ENCODE peak calls at places on chromosomes 6 and 20, in six cellular contexts. One of them, this sample, is unnamed.

GRCh38 chr20:6613280-6613861 is 154.1 kb upstream of the BMP2 start:
- DNase-seq in WTC11: no peak
- DNase-seq in SK-N-SH: no peak
- DNase-seq in thoracic aorta: no peak
- DNase-seq in GM06990: no peak
- DNase-seq in nephron progenitor cell: no peak
- DNase-seq in this sample: no peak

GRCh38 chr6:42978487-42978792 is 541 bp downstream of the PEX6 start:
- DNase-seq in WTC11: peak; percentile 40
- DNase-seq in SK-N-SH: no peak
- DNase-seq in thoracic aorta: no peak
- DNase-seq in GM06990: peak; percentile 33
- DNase-seq in nephron progenitor cell: peak; percentile 59
- DNase-seq in this sample: no peak

GRCh38 chr20:17287998-17288397 is 61.2 kb downstream of the PCSK2 start:
- DNase-seq in WTC11: no peak
- DNase-seq in SK-N-SH: no peak
- DNase-seq in thoracic aorta: no peak
- DNase-seq in GM06990: no peak
- DNase-seq in nephron progenitor cell: no peak
- DNase-seq in this sample: no peak

GRCh38 chr6:145651988-145652387 is 83.3 kb downstream of the EPM2A start:
- DNase-seq in WTC11: no peak
- DNase-seq in SK-N-SH: no peak
- DNase-seq in thoracic aorta: no peak
- DNase-seq in GM06990: no peak
- DNase-seq in nephron progenitor cell: no peak
- DNase-seq in this sample: no peak

GRCh38 chr6:168095171-168095691 is 16.2 kb upstream of the FRMD1 start:
- DNase-seq in WTC11: no peak
- DNase-seq in SK-N-SH: no peak
- DNase-seq in thoracic aorta: no peak
- DNase-seq in GM06990: no peak
- DNase-seq in nephron progenitor cell: no peak
- DNase-seq in this sample: no peak

GRCh38 chr6:56955171-56956155 is 556 bp downstream of the BEND6 start:
- DNase-seq in WTC11: peak; percentile 98
- DNase-seq in SK-N-SH: peak; percentile 67
- DNase-seq in thoracic aorta: peak; percentile 35
- DNase-seq in GM06990: peak; percentile 91
- DNase-seq in nephron progenitor cell: peak; percentile 85
- DNase-seq in this sample: no peak

GRCh38 chr6:112337209-112337638 is 9.9 kb upstream of the RFPL4B start:
- DNase-seq in WTC11: peak; percentile 61
- DNase-seq in SK-N-SH: peak; percentile 84
- DNase-seq in thoracic aorta: no peak
- DNase-seq in GM06990: no peak
- DNase-seq in nephron progenitor cell: peak; percentile 61
- DNase-seq in this sample: no peak

GRCh38 chr20:62136283-62137091 is 6.7 kb downstream of the PSMA7 start:
- DNase-seq in WTC11: peak; percentile 74
- DNase-seq in SK-N-SH: peak; percentile 78
- DNase-seq in thoracic aorta: no peak
- DNase-seq in GM06990: no peak
- DNase-seq in nephron progenitor cell: peak; percentile 67
- DNase-seq in this sample: peak; percentile 79

GRCh38 chr6:30769853-30770160 is 25.5 kb upstream of the IER3 start:
- DNase-seq in WTC11: no peak
- DNase-seq in SK-N-SH: no peak
- DNase-seq in thoracic aorta: no peak
- DNase-seq in GM06990: no peak
- DNase-seq in nephron progenitor cell: no peak
- DNase-seq in this sample: no peak

GRCh38 chr6:38239719-38240451 is 399.8 kb downstream of the BTBD9 start:
- DNase-seq in WTC11: no peak
- DNase-seq in SK-N-SH: no peak
- DNase-seq in thoracic aorta: no peak
- DNase-seq in GM06990: no peak
- DNase-seq in nephron progenitor cell: no peak
- DNase-seq in this sample: no peak

GRCh38 chr20:3323398-3323797 is 84.1 kb downstream of the DNAAF9 start:
- DNase-seq in WTC11: no peak
- DNase-seq in SK-N-SH: no peak
- DNase-seq in thoracic aorta: no peak
- DNase-seq in GM06990: no peak
- DNase-seq in nephron progenitor cell: no peak
- DNase-seq in this sample: no peak

GRCh38 chr6:113318553-113318952 is 538.6 kb upstream of the MARCKS start:
- DNase-seq in WTC11: no peak
- DNase-seq in SK-N-SH: no peak
- DNase-seq in thoracic aorta: no peak
- DNase-seq in GM06990: no peak
- DNase-seq in nephron progenitor cell: no peak
- DNase-seq in this sample: no peak

GRCh38 chr6:63572733-63573139 is 456 bp downstream of the LOC128125822 start:
- DNase-seq in WTC11: no peak
- DNase-seq in SK-N-SH: peak; percentile 57
- DNase-seq in thoracic aorta: no peak
- DNase-seq in GM06990: no peak
- DNase-seq in nephron progenitor cell: no peak
- DNase-seq in this sample: no peak

GRCh38 chr6:3535716-3536435 is 79.0 kb upstream of the SLC22A23 start:
- DNase-seq in WTC11: no peak
- DNase-seq in SK-N-SH: no peak
- DNase-seq in thoracic aorta: no peak
- DNase-seq in GM06990: no peak
- DNase-seq in nephron progenitor cell: no peak
- DNase-seq in this sample: no peak

GRCh38 chr20:59940129-59940955 is at the start of the genes FAM217B and PPP1R3D:
- DNase-seq in WTC11: peak; percentile 91
- DNase-seq in SK-N-SH: peak; percentile 96
- DNase-seq in thoracic aorta: peak; percentile 93
- DNase-seq in GM06990: peak; percentile 98
- DNase-seq in nephron progenitor cell: peak; percentile 97
- DNase-seq in this sample: peak; percentile 79

GRCh38 chr6:125251516-125252229 is 50.1 kb downstream of the HDDC2 start:
- DNase-seq in WTC11: no peak
- DNase-seq in SK-N-SH: no peak
- DNase-seq in thoracic aorta: no peak
- DNase-seq in GM06990: no peak
- DNase-seq in nephron progenitor cell: peak; percentile 27
- DNase-seq in this sample: no peak

GRCh38 chr6:158475344-158476302 is 84.3 kb upstream of the TMEM181 start:
- DNase-seq in WTC11: no peak
- DNase-seq in SK-N-SH: no peak
- DNase-seq in thoracic aorta: no peak
- DNase-seq in GM06990: peak; percentile 73
- DNase-seq in nephron progenitor cell: no peak
- DNase-seq in this sample: no peak

GRCh38 chr6:45783716-45784115 is 231.9 kb downstream of the CLIC5 start:
- DNase-seq in WTC11: no peak
- DNase-seq in SK-N-SH: no peak
- DNase-seq in thoracic aorta: no peak
- DNase-seq in GM06990: no peak
- DNase-seq in nephron progenitor cell: no peak
- DNase-seq in this sample: no peak

GRCh38 chr6:31125162-31125561 is 4.9 kb upstream of the CDSN start:
- DNase-seq in WTC11: no peak
- DNase-seq in SK-N-SH: no peak
- DNase-seq in thoracic aorta: no peak
- DNase-seq in GM06990: no peak
- DNase-seq in nephron progenitor cell: no peak
- DNase-seq in this sample: no peak

GRCh38 chr6:12102350-12102749 is 90.2 kb downstream of the HIVEP1 start:
- DNase-seq in WTC11: no peak
- DNase-seq in SK-N-SH: no peak
- DNase-seq in thoracic aorta: no peak
- DNase-seq in GM06990: no peak
- DNase-seq in nephron progenitor cell: no peak
- DNase-seq in this sample: no peak

GRCh38 chr6:41649596-41649995 is 11.3 kb downstream of the MDFI start:
- DNase-seq in WTC11: no peak
- DNase-seq in SK-N-SH: no peak
- DNase-seq in thoracic aorta: no peak
- DNase-seq in GM06990: no peak
- DNase-seq in nephron progenitor cell: no peak
- DNase-seq in this sample: no peak

GRCh38 chr6:5514353-5514752 is 253.0 kb downstream of the FARS2 start:
- DNase-seq in WTC11: no peak
- DNase-seq in SK-N-SH: no peak
- DNase-seq in thoracic aorta: no peak
- DNase-seq in GM06990: no peak
- DNase-seq in nephron progenitor cell: no peak
- DNase-seq in this sample: no peak

GRCh38 chr6:115219645-115220044 is 841.0 kb downstream of the FRK start:
- DNase-seq in WTC11: no peak
- DNase-seq in SK-N-SH: no peak
- DNase-seq in thoracic aorta: no peak
- DNase-seq in GM06990: no peak
- DNase-seq in nephron progenitor cell: no peak
- DNase-seq in this sample: no peak

GRCh38 chr6:133241088-133241900 is at the start of gene EYA4:
- DNase-seq in WTC11: peak; percentile 46
- DNase-seq in SK-N-SH: peak; percentile 51
- DNase-seq in thoracic aorta: no peak
- DNase-seq in GM06990: peak; percentile 15
- DNase-seq in nephron progenitor cell: peak; percentile 65
- DNase-seq in this sample: no peak

GRCh38 chr20:63956664-63957003 is 418 bp upstream of the UCKL1 start:
- DNase-seq in WTC11: no peak
- DNase-seq in SK-N-SH: no peak
- DNase-seq in thoracic aorta: no peak
- DNase-seq in GM06990: no peak
- DNase-seq in nephron progenitor cell: no peak
- DNase-seq in this sample: no peak

DNA sequence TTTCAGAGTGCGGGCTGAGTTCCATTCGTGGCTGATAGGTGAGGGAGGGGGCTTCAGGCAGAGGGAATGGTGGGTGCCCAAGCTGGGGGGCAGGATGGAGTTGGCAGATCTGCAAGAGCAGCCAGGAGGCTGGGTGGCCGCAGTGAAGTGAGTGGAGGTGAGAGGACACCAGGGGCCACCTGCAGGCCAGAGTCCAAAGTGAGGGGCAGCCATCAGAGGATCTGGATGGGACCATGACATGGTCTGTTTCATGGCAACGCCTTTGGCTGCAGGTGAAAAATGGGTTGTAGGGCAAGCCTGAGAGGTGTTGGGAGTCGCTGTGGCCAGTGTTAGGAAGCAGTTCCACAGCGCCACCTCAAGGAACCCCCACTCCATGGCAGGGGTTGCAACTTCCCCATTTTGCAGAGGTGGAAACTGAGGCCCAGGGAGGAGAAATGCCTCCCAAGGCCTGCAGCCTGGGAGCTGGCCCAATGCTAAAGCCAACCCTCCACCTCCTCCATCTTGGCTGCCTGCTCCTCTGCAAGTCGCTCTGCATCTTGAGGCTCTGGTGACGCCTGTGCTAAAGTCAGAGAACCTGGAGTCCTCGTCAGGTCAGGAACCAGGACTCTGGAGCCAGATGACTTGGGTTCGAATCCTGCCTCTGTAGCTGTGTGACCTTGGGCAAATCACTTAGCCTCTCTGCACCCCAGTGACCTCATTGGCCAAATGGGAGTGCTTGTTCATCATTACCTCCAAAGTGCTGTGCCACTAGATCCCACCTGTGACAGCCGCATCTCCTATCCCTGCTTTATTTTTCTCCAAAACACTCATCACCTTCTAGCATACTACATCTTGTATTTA is 153.8 kb downstream of the CEBPB start:
- DNase-seq in WTC11: peak; percentile 51
- DNase-seq in SK-N-SH: no peak
- DNase-seq in thoracic aorta: no peak
- DNase-seq in GM06990: no peak
- DNase-seq in nephron progenitor cell: no peak
- DNase-seq in this sample: no peak
- TF ChIP-seq CTCF in WTC11: peak; percentile 34
- TF ChIP-seq CTCF in SK-N-SH: peak; percentile 35
- TF ChIP-seq CTCF in thoracic aorta: no peak
- TF ChIP-seq CTCF in GM06990: peak; percentile 18
- TF ChIP-seq CTCF in nephron progenitor cell: no peak
- TF ChIP-seq CTCF in this sample: no peak

DNA sequence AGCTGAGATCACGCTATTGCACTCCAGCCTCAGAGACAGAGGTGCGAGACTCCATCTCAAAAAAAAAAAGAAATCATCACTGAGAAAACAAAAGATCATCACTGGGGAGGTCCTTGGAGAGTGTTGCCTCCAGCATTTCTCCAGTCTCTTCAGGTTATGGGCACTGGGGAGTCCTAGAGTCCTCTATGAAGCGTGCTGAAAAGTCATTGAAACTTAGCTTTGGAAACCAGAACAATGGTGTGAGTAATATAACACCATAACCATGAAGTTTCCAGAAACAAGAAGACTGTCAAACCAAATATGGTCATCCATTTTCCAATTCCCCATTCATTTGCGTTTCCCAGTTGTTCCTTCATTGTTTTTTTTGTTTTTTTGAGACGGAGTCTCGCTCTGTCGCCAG is 13.7 kb downstream of the ARMC12 start:
- DNase-seq in WTC11: no peak
- DNase-seq in SK-N-SH: no peak
- DNase-seq in thoracic aorta: no peak
- DNase-seq in GM06990: no peak
- DNase-seq in nephron progenitor cell: no peak
- DNase-seq in this sample: no peak
- TF ChIP-seq CTCF in WTC11: no peak
- TF ChIP-seq CTCF in SK-N-SH: no peak
- TF ChIP-seq CTCF in thoracic aorta: no peak
- TF ChIP-seq CTCF in GM06990: no peak
- TF ChIP-seq CTCF in nephron progenitor cell: no peak
- TF ChIP-seq CTCF in this sample: no peak

GRCh38 chr6:79404261-79404660 is 133.0 kb downstream of the LCA5 start:
- DNase-seq in WTC11: peak; percentile 22
- DNase-seq in SK-N-SH: no peak
- DNase-seq in thoracic aorta: no peak
- DNase-seq in GM06990: no peak
- DNase-seq in nephron progenitor cell: no peak
- DNase-seq in this sample: no peak
- TF ChIP-seq CTCF in WTC11: no peak
- TF ChIP-seq CTCF in SK-N-SH: no peak
- TF ChIP-seq CTCF in thoracic aorta: no peak
- TF ChIP-seq CTCF in GM06990: no peak
- TF ChIP-seq CTCF in nephron progenitor cell: no peak
- TF ChIP-seq CTCF in this sample: no peak

DNA sequence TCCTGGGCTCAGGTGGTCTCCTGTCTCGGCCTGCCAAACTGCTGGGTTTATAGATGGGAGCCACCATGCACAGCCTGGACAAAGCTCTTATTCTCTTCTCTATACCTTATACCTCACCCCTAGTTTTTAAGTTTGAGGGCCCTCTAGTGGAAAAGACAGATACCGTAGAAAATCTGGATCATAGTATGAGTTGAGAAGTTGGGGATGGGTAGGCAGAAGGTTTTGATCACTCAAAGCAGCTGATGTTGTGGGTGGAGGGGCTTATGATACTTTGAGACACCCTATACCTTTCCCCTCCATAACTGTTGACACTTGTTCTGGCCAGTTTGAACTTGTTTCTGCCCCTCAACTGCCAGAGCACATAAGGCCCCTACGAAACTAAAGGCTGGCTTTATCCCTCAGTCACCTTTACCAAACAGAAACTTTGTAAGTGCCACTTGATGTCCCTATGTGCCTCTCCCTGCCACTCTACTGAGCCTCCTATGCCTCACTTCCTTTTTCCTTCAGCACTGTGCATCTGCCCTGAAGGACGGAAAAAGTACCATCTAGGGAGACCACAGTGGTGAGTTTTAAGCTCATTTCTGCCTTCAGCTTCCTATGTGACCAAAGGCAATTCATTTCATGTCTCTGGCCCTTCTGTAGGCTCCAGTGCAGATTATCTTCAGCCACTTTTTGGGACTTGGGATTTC is 28.6 kb downstream of the RALY start:
- DNase-seq in WTC11: no peak
- DNase-seq in SK-N-SH: peak; percentile 66
- DNase-seq in thoracic aorta: no peak
- DNase-seq in GM06990: peak; percentile 18
- DNase-seq in nephron progenitor cell: no peak
- DNase-seq in this sample: no peak
- TF ChIP-seq CTCF in WTC11: no peak
- TF ChIP-seq CTCF in SK-N-SH: peak; percentile 56
- TF ChIP-seq CTCF in thoracic aorta: no peak
- TF ChIP-seq CTCF in GM06990: peak; percentile 60
- TF ChIP-seq CTCF in nephron progenitor cell: no peak
- TF ChIP-seq CTCF in this sample: peak; percentile 12